ENCODE peak calls at places on chromosomes 7 and 10, in four cellular contexts. N, X, T and L are unnamed samples.

GRCh38 chr7:16816820-16817219 is 12.0 kb upstream of the AGR2 start:
- DNase-seq in T (no peak), N (no peak), X (no peak), L (no peak)

GRCh38 chr10:70777063-70777875 is 7.9 kb downstream of the TBATA start:
- DNase-seq in T (peak), N (no peak), X (no peak), L (no peak)

GRCh38 chr7:121286186-121286585 is 42.6 kb upstream of the WNT16 start:
- DNase-seq in X (no peak), N (no peak), T (no peak), L (no peak)

GRCh38 chr7:128053991-128054390 is 22.8 kb upstream of the LRRC4 start:
- DNase-seq in T (no peak), N (no peak), X (no peak), L (no peak)

GRCh38 chr10:122207135-122207534 is 64.0 kb upstream of the BTBD16 start:
- DNase-seq in N (no peak), X (no peak), T (no peak), L (no peak)

GRCh38 chr10:49611815-49612512 is 1.9 kb downstream of the SLC18A3 start:
- DNase-seq in T (no peak), N (no peak), X (no peak), L (no peak)

GRCh38 chr10:494556-494955 is 194.9 kb downstream of the DIP2C start:
- DNase-seq in N (no peak), X (no peak), T (no peak), L (no peak)

GRCh38 chr7:130273081-130273699 is 6.5 kb downstream of the CPA2 start:
- DNase-seq in T (no peak), X (no peak), N (peak), L (peak)

GRCh38 chr7:128829391-128830166 is 627 bp upstream of the FLNC start:
- DNase-seq in T (peak), X (no peak), N (no peak), L (no peak)

GRCh38 chr7:45872116-45873034 is 507 bp downstream of the CCDC201 start:
- DNase-seq in X (no peak), T (no peak), N (no peak), L (peak)

GRCh38 chr7:90211391-90212148 is at the start of gene STEAP2:
- DNase-seq in X (peak), T (peak), N (peak), L (peak)

GRCh38 chr7:138746073-138746472 is 44.9 kb upstream of the SVOPL start:
- DNase-seq in N (no peak), X (no peak), T (no peak), L (no peak)

GRCh38 chr10:124043310-124044142 is 49.9 kb downstream of the CHST15 start:
- DNase-seq in N (no peak), X (no peak), T (no peak), L (no peak)

GRCh38 chr10:75466886-75467285 is 35.5 kb downstream of the LRMDA start:
- DNase-seq in T (no peak), N (no peak), X (no peak), L (no peak)

GRCh38 chr10:73182568-73182967 is 14.6 kb downstream of the FAM149B1 start:
- DNase-seq in T (no peak), X (no peak), N (no peak), L (no peak)

GRCh38 chr7:128005759-128006159 is 25.5 kb downstream of the LRRC4 start:
- DNase-seq in T (no peak), N (no peak), X (no peak), L (no peak)

GRCh38 chr10:5691786-5692185 is 7.1 kb downstream of the TASOR2 start:
- DNase-seq in N (no peak), X (no peak), T (no peak), L (no peak)

GRCh38 chr10:112813866-112814596 is 136.0 kb upstream of the TCF7L2 start:
- DNase-seq in T (no peak), X (no peak), N (no peak), L (no peak)

GRCh38 chr10:71725998-71726672 is 6.6 kb upstream of the C10orf105 start:
- DNase-seq in T (peak), X (no peak), N (no peak), L (peak)

GRCh38 chr7:40015790-40016296 is 65.8 kb downstream of the CDK13 start:
- DNase-seq in N (no peak), T (peak), X (no peak), L (no peak)

GRCh38 chr10:115417585-115418265 is 324.6 kb downstream of the ATRNL1 start:
- DNase-seq in X (no peak), N (no peak), T (peak), L (peak)

GRCh38 chr10:18409599-18410397 is 241.6 kb downstream of the NSUN6 start:
- DNase-seq in X (no peak), N (no peak), T (no peak), L (no peak)

GRCh38 chr10:70891636-70892035 is 3.3 kb upstream of the PCBD1 start:
- DNase-seq in X (no peak), T (no peak), N (no peak), L (no peak)

GRCh38 chr10:119614686-119615085 is 17.9 kb upstream of the TIAL1 start:
- DNase-seq in X (no peak), N (no peak), T (no peak), L (no peak)

GRCh38 chr7:114409750-114410149 is 4.9 kb upstream of the FOXP2 start:
- DNase-seq in X (no peak), N (no peak), T (no peak), L (no peak)

GRCh38 chr10:14032406-14032998 is 298.2 kb downstream of the FRMD4A start:
- DNase-seq in T (peak), N (peak), X (peak), L (no peak)

GRCh38 chr10:8365935-8366911 is 311.7 kb downstream of the GATA3 start:
- DNase-seq in X (no peak), N (no peak), T (no peak), L (peak)

GRCh38 chr7:138299046-138299445 is 161.0 kb upstream of the TRIM24 start:
- DNase-seq in T (no peak), N (no peak), X (no peak), L (no peak)

GRCh38 chr10:99760321-99760720 is 22.1 kb upstream of the ABCC2 start:
- DNase-seq in T (no peak), N (no peak), X (no peak), L (no peak)

GRCh38 chr7:135257790-135258189 is 24.2 kb downstream of the STRA8 start:
- DNase-seq in T (no peak), X (no peak), N (no peak), L (no peak)

GRCh38 chr7:2065516-2065915 is 167.2 kb downstream of the MAD1L1 start:
- DNase-seq in T (peak), N (no peak), X (no peak), L (no peak)

GRCh38 chr7:138027100-138027499 is 25.2 kb upstream of the CREB3L2 start:
- DNase-seq in T (no peak), N (no peak), X (no peak), L (no peak)

GRCh38 chr7:116231543-116232401 is 21.4 kb downstream of the TES start:
- DNase-seq in T (no peak), X (no peak), N (no peak), L (no peak)

GRCh38 chr7:51007708-51008505 is 225.2 kb upstream of the GRB10 start:
- DNase-seq in X (no peak), T (no peak), N (no peak), L (no peak)

GRCh38 chr10:50318129-50318528 is 66.8 kb upstream of the ASAH2 start:
- DNase-seq in N (no peak), T (no peak), X (no peak), L (no peak)

GRCh38 chr7:116283595-116284204 is 73.4 kb downstream of the TES start:
- DNase-seq in X (no peak), T (no peak), N (no peak), L (no peak)

GRCh38 chr7:94511763-94512162 is 2.2 kb downstream of the CASD1 start:
- DNase-seq in N (no peak), T (no peak), X (no peak), L (no peak)

GRCh38 chr10:14699482-14699881 is 75.2 kb downstream of the FAM107B start:
- DNase-seq in N (no peak), T (no peak), X (no peak), L (no peak)

GRCh38 chr7:11557627-11558026 is 274.4 kb downstream of the THSD7A start:
- DNase-seq in N (no peak), X (no peak), T (no peak), L (peak)

GRCh38 chr10:127815147-127815546 is 77.6 kb downstream of the CLRN3 start:
- DNase-seq in N (no peak), T (no peak), X (no peak), L (no peak)

GRCh38 chr10:127813290-127813689 is 76.3 kb downstream of the FOXI2 start:
- DNase-seq in X (no peak), N (no peak), T (no peak), L (no peak)
- TF ChIP-seq CTCF in X (peak), N (peak), T (no peak), L (no peak)

DNA sequence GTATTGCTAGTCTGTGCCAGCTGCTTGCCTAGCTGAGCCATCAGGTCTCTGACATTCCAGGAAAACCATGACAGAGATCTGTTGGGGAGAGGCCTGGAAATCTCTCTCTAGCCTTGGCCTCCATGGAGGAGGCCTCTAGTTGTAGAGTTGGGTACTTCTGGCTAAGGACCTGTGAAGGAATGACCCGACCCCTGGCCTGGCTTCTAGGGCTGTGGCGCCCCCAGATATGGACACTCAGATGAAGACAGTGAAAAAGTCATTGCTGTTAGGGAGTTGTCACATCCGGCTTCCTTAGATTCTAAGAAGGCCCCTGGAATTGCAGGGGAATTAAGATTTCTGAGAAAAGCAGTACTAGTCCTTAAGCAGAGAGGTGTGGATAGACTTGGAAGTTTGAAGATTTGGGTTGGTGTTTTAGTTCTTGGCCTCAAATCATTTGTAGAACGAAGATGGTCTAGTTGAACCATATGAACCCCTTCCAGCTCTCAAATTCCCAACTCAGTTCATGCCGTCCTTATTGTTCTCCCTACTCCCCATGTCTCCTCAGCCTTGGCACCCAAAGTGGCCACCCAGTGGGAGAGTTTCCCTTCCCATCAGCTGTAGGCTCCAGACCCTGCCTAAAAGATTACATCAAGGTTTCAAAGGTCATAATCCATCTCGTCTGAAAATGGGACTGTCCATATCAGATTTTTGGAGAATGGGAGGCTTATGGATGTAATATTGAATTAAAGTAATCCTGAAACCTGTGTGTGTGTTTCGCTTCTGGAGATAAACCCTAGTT is 7.0 kb downstream of the HHEX start:
- DNase-seq in X (no peak), N (no peak), T (peak), L (no peak)
- TF ChIP-seq CTCF in X (no peak), N (no peak), T (no peak), L (no peak)

GRCh38 chr7:133139350-133139749 is 57.5 kb upstream of the CHCHD3 start:
- DNase-seq in N (peak), T (no peak), X (no peak), L (no peak)
- TF ChIP-seq CTCF in N (peak), T (peak), X (no peak), L (no peak)

GRCh38 chr10:116470768-116471415 is 43.2 kb downstream of the PNLIPRP3 start:
- DNase-seq in T (peak), X (no peak), N (no peak), L (no peak)
- TF ChIP-seq CTCF in T (peak), X (peak), N (peak), L (peak)

GRCh38 chr10:79153753-79154152 is 85.0 kb downstream of the ZMIZ1 start:
- DNase-seq in X (no peak), N (no peak), T (no peak), L (no peak)

GRCh38 chr10:79158402-79159097 is 89.8 kb downstream of the ZMIZ1 start:
- DNase-seq in X (no peak), T (peak), N (no peak), L (no peak)

GRCh38 chr10:79158004-79158340 is 89.2 kb downstream of the ZMIZ1 start:
- DNase-seq in X (no peak), T (no peak), N (no peak), L (no peak)

GRCh38 chr10:79156334-79157274 is 87.8 kb downstream of the ZMIZ1 start:
- DNase-seq in N (no peak), X (no peak), T (no peak), L (no peak)

DNA sequence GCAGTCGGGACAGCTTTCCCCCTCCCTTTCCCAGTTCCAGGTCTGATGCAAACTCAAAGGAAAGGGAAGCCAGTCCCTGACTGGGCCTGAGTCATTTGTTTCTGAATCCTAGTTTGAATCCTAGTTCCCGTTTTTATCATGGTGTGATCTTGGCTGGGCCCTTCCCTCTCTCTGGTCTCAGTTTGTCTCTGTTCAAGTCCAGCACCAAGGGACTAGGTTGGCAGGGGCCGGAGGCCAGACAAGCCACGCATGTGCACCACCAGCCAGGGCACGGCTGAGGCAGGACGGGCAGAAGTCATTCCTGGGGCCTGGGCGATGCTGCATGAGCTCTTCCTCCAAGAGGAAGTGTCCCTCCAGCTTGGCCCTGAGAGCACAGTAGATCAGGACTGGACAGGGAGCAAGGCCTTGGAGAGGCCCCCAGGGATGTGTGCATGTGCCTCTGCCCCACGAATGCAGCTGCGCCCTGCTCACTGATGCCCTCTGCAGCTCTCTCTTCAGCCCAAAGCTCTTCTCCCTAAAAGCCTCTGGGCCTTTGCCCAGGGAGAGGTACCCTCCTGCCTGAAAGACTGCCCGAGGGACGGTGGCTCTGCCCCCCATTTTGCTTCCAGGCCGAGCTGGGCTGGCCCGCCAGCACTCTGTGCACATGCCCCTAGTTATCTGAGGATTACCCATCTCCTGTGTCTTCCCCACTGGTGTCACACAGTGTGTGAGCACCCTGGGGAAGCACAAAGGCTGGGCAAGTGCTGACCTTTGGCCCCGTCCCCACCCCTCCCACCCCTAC is 86.7 kb downstream of the ZMIZ1 start:
- DNase-seq in X (no peak), N (no peak), T (no peak), L (no peak)
- TF ChIP-seq CTCF in X (no peak), N (no peak), T (peak), L (no peak)

DNA sequence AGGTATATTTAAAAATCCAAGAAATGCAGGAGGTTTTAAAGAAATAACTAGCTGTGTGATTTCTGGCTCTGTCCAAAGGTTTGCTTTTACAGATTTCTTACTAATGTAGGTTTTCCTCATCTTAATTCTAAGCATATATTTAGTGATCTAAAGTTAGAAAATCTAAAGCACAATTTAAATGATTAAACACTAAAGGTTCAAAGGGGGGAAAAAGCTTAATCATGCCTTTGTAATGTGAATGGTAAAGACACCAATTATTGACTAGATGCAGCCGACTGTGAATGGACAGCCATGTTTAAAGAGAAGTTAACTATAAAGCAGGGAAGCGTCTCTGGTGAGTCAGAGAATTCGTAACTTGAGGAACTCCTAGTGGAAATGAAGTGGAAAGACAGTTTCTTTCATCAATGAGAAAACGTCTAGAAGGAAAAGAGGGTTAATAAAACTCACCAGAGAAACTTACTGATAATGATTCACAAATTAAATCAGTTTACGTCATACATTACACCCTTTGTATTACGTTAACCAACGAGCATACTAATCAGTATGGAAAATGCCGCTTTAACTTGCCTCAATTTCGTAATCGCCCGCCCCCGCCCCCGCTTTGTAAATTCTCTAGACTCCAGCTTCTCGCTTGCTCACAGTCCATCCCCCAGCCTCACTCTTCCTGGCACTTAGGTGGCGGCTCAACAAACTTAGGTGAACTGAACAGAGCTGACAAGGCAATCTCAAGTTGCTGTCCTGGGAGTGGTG is 1.1 kb upstream of the HBP1 start:
- DNase-seq in T (peak), N (no peak), X (peak), L (no peak)
- TF ChIP-seq CTCF in T (peak), N (peak), X (peak), L (no peak)

GRCh38 chr7:142587578-142588191 is 161.6 kb upstream of the PRSS1 start:
- DNase-seq in N (no peak), X (no peak), T (peak), L (peak)
- TF ChIP-seq CTCF in N (peak), X (peak), T (peak), L (no peak)

GRCh38 chr10:104767745-104768144 is 126.7 kb downstream of the SORCS3 start:
- DNase-seq in X (no peak), N (no peak), T (no peak), L (no peak)
- TF ChIP-seq CTCF in X (no peak), N (no peak), T (no peak), L (no peak)